ENCODE peak calls at places on chromosomes 2 and 18, in eight cellular contexts. I, T, K, Z, M, U, A and N are unnamed samples.

GRCh38 chr2:74507145-74507925 is at the start of gene PCGF1:
- DNase-seq in M (peak; percentile 100), T (peak; percentile 100), I (peak; percentile 99), K (peak; percentile 99), A (peak; percentile 97), U (peak; percentile 97), Z (peak; percentile 100), N (peak; percentile 100)

GRCh38 chr18:63063171-63063570 is 256.4 kb downstream of the BCL2 start:
- DNase-seq in K (no peak), A (no peak), I (no peak), Z (no peak), M (no peak), U (peak; percentile 15), T (no peak), N (no peak)

GRCh38 chr18:59448546-59448945 is 89.5 kb upstream of the LMAN1 start:
- DNase-seq in A (no peak), K (no peak), M (no peak), U (peak; percentile 31), T (no peak), I (no peak), Z (no peak), N (no peak)

GRCh38 chr2:233386382-233387041 is 32.2 kb downstream of the DGKD start:
- DNase-seq in A (no peak), Z (no peak), I (no peak), U (peak; percentile 51), T (peak; percentile 56), K (peak; percentile 79), M (peak; percentile 46), N (no peak)

GRCh38 chr2:159074605-159075004 is 106.2 kb downstream of the TANC1 start:
- DNase-seq in I (no peak), Z (no peak), K (no peak), T (no peak), M (no peak), U (no peak), A (no peak), N (no peak)

GRCh38 chr2:102001767-102002142 is 10.0 kb downstream of the IL1R2 start:
- DNase-seq in T (no peak), A (no peak), I (no peak), K (no peak), M (no peak), Z (no peak), U (no peak), N (no peak)

GRCh38 chr2:183253441-183254130 is 129.3 kb downstream of the NUP35 start:
- DNase-seq in K (no peak), I (no peak), A (peak; percentile 13), Z (no peak), M (no peak), T (no peak), U (no peak), N (no peak)

GRCh38 chr2:168730391-168730790 is 72.0 kb upstream of the NOSTRIN start:
- DNase-seq in K (no peak), U (peak; percentile 11), M (no peak), I (no peak), Z (no peak), T (no peak), A (no peak), N (no peak)

GRCh38 chr2:112026509-112026908 is 28.6 kb upstream of the TMEM87B start:
- DNase-seq in Z (no peak), M (no peak), T (no peak), I (no peak), A (peak; percentile 40), U (no peak), K (no peak), N (peak; percentile 26)

GRCh38 chr2:114085238-114085637 is 195.3 kb downstream of the ACTR3 start:
- DNase-seq in M (no peak), T (no peak), U (no peak), Z (no peak), I (no peak), A (no peak), K (no peak), N (no peak)

DNA sequence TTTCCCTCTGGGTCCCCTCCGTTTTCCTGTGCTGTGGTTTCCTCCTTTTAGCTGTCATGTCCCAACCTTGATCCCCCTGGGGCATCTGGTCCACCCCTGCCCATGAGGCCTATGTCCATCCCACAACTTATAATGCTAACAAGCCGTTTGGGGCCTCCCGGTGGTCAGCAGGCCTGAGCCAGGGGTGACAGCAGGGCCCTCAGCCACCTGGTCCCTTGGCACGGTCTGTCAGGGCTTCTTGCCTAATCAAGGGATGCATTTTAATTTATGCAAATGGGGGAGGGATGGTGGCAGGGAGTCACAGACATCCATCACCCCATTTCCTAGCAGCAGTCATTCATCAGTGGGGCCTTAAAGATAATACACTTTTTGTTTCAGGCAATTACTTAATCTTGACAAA is 174.4 kb downstream of the GLI2 start:
- DNase-seq in K (no peak), T (no peak), Z (no peak), U (no peak), I (no peak), A (no peak), M (no peak), N (no peak)
- H3K4me1 ChIP-seq in K (peaks cover 95% of the 10 kb centered on the region), T (peaks cover 35% of the 10 kb centered on the region), Z (peaks cover 57% of the 10 kb centered on the region), U (peaks cover 38% of the 10 kb centered on the region), I (no peaks in the 10 kb centered on the region), A (peaks cover 17% of the 10 kb centered on the region), M (peaks cover 40% of the 10 kb centered on the region), N (peaks cover 50% of the 10 kb centered on the region)

GRCh38 chr2:185526156-185526555 is 212.4 kb upstream of the FSIP2 start:
- DNase-seq in U (no peak), Z (no peak), A (no peak), K (no peak), I (no peak), M (no peak), T (no peak), N (no peak)

GRCh38 chr2:185522472-185522871 is 216.1 kb upstream of the FSIP2 start:
- DNase-seq in I (no peak), M (no peak), T (no peak), K (peak; percentile 4), U (no peak), Z (no peak), A (no peak), N (no peak)
- TF ChIP-seq CTCF in I (no peak), M (no peak), T (no peak), K (peak; percentile 7), U (no peak), Z (no peak), A (no peak), N (no peak)

GRCh38 chr2:234951386-234952269 is at the start of gene SH3BP4:
- DNase-seq in K (peak; percentile 68), A (peak; percentile 55), T (peak; percentile 84), U (peak; percentile 72), I (peak; percentile 92), Z (peak; percentile 93), M (peak; percentile 84), N (no peak)
- TF ChIP-seq POLR2A in K (no peak), A (no peak), T (peak; percentile 17), U (peak; percentile 91), I (peak; percentile 50), Z (no peak), M (no peak), N (no peak)

DNA sequence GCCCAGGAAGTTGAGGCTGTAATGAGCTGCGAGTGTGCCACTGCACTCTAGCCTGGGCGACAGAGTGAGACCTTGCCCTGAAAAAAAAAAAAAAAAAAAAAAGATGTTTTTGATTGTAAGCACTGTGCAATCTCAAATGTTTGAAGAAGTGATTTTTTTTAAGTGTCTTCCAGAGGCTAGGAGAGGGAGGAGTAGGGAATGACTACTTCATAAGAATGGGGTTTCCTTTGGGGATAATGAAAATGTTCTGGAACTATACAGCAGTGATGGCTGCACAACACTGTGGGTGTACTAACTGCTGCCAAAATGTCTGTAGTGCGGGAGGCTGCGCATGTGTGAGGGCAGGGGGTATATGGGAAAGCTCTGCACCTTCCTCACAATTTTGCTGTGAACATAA is 83.7 kb downstream of the MCFD2 start:
- DNase-seq in A (no peak), Z (peak; percentile 7), U (no peak), I (no peak), K (no peak), T (no peak), M (no peak), N (no peak)
- H3K4me1 ChIP-seq in A (no peaks in the 10 kb centered on the region), Z (peaks cover 8% of the 10 kb centered on the region), U (peaks cover 37% of the 10 kb centered on the region), I (no peaks in the 10 kb centered on the region), K (peaks cover 15% of the 10 kb centered on the region), T (peaks cover 13% of the 10 kb centered on the region), M (no peaks in the 10 kb centered on the region), N (peaks cover 8% of the 10 kb centered on the region)

DNA sequence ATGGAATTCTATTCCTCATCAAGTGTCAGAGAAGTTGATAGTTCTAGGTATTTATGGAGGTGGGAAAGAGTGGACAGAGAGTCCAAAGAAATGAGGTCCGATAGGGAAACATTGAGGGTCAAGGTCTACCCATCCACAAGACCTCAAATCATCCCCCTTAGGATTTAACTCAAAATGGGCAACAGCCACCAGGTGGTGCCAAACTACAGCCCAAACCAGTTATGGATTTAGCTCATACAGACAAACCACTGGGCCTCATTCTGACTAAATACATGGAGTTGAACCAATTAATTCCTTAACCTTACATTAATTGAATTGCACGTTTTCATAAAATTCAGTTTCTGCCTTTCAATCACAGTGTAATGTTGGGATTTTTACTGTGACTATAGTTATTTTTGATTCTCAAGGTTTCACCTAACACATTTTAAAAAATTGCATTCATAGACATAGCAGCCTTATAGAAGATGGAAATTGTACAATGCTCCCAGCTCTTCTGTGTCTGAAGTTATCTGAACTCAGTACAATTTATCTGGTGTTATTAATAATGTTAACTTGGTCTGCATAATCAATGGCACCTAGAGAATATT is 98.2 kb upstream of the HNMT start:
- DNase-seq in K (peak; percentile 67), T (no peak), U (peak; percentile 39), I (peak; percentile 15), Z (peak; percentile 61), A (peak; percentile 55), M (peak; percentile 38), N (no peak)
- TF ChIP-seq CTCF in K (peak; percentile 81), T (peak; percentile 19), U (peak; percentile 57), I (peak; percentile 60), Z (no peak), A (peak; percentile 68), M (no peak), N (peak; percentile 22)